ENCODE peak calls at places on chromosome 2, in eight cellular contexts. W is WTC11, S is progenitor cell of endocrine pancreas, N is A549, O is foreskin keratinocyte, A is OCI-LY7, C is HCT116, U is AG10803. Y is an unnamed sample.

GRCh38 chr2:239758325-239758877 is 266.7 kb downstream of the NDUFA10 start:
- DNase-seq in U (no peak), W (no peak), C (no peak), S (no peak), N (peak), A (no peak), O (peak), Y (peak)

GRCh38 chr2:239026711-239027430 is 179.0 kb downstream of the TWIST2 start:
- DNase-seq in C (no peak), U (no peak), A (no peak), W (peak), S (no peak), N (no peak), O (no peak), Y (no peak)

GRCh38 chr2:24559714-24560113 is 68.7 kb downstream of the NCOA1 start:
- DNase-seq in N (no peak), U (peak), W (no peak), S (no peak), A (no peak), O (no peak), C (no peak), Y (no peak)

GRCh38 chr2:128325665-128326181 is 7.1 kb upstream of the HS6ST1 start:
- DNase-seq in O (no peak), N (no peak), S (peak), U (no peak), C (no peak), W (no peak), A (no peak), Y (no peak)

GRCh38 chr2:15494877-15495276 is 66.3 kb downstream of the NBAS start:
- DNase-seq in S (no peak), C (no peak), U (peak), N (no peak), W (no peak), A (no peak), O (no peak), Y (peak)

GRCh38 chr2:100104718-100105677 is 37.4 kb downstream of the AFF3 start:
- DNase-seq in W (peak), N (no peak), C (no peak), O (no peak), A (peak), U (peak), S (peak), Y (no peak)

GRCh38 chr2:13193900-13194299 is 477.2 kb downstream of the TRIB2 start:
- DNase-seq in S (no peak), N (peak), W (no peak), C (no peak), U (peak), A (peak), O (peak), Y (peak)

GRCh38 chr2:112204411-112204810 is 50.4 kb downstream of the ZC3H8 start:
- DNase-seq in A (peak), C (peak), S (no peak), U (peak), W (no peak), N (peak), O (peak), Y (peak)

GRCh38 chr2:101175991-101176390 is 24.8 kb upstream of the TBC1D8 start:
- DNase-seq in S (no peak), O (no peak), C (no peak), W (no peak), A (no peak), U (peak), N (peak), Y (no peak)

GRCh38 chr2:240232961-240233890 is 92.8 kb upstream of the OTOS start:
- DNase-seq in S (peak), U (peak), W (peak), C (peak), O (peak), A (peak), N (peak), Y (peak)

GRCh38 chr2:106177581-106177980 is 16.5 kb downstream of the UXS1 start:
- DNase-seq in N (no peak), C (no peak), A (no peak), S (no peak), O (no peak), W (no peak), U (no peak), Y (no peak)

GRCh38 chr2:130849896-130850787 is 13.4 kb downstream of the ARHGEF4 start:
- DNase-seq in N (no peak), W (no peak), O (no peak), C (no peak), U (no peak), S (no peak), A (no peak), Y (no peak)

GRCh38 chr2:31241625-31242270 is 7.8 kb downstream of the EHD3 start:
- DNase-seq in A (peak), W (no peak), C (no peak), O (no peak), U (no peak), S (no peak), N (no peak), Y (no peak)

GRCh38 chr2:157747280-157747679 is 118.6 kb upstream of the ACVR1C start:
- DNase-seq in A (no peak), U (no peak), W (no peak), S (no peak), O (no peak), N (no peak), C (no peak), Y (no peak)

GRCh38 chr2:157747695-157748370 is 119.2 kb upstream of the ACVR1C start:
- DNase-seq in U (peak), N (no peak), A (no peak), C (no peak), O (peak), W (no peak), S (no peak), Y (no peak)

GRCh38 chr2:157748371-157749132 is 119.9 kb upstream of the ACVR1C start:
- DNase-seq in A (no peak), C (no peak), U (peak), W (no peak), N (no peak), O (no peak), S (no peak), Y (no peak)

GRCh38 chr2:157749684-157750083 is 121.0 kb upstream of the ACVR1C start:
- DNase-seq in S (no peak), W (no peak), A (no peak), U (no peak), C (no peak), N (no peak), O (no peak), Y (no peak)

GRCh38 chr2:157751462-157752058 is 122.9 kb upstream of the ACVR1C start:
- DNase-seq in C (no peak), W (peak), A (peak), N (peak), O (peak), S (no peak), U (peak), Y (peak)
- TF ChIP-seq CTCF in C (peak), W (peak), A (peak), N (no peak), O (peak), S (peak), U (no peak), Y (no peak)

GRCh38 chr2:159136405-159136804 is 150.1 kb downstream of the WDSUB1 start:
- DNase-seq in A (no peak), U (no peak), S (no peak), C (no peak), N (no peak), O (no peak), W (no peak), Y (no peak)

GRCh38 chr2:159134979-159135378 is 151.5 kb downstream of the WDSUB1 start:
- DNase-seq in S (no peak), N (no peak), W (no peak), O (no peak), A (no peak), U (no peak), C (no peak), Y (no peak)

GRCh38 chr2:159131267-159131790 is 155.2 kb downstream of the WDSUB1 start:
- DNase-seq in S (no peak), W (no peak), C (no peak), A (no peak), O (no peak), N (no peak), U (no peak), Y (no peak)

GRCh38 chr2:159131882-159132281 is 154.6 kb downstream of the WDSUB1 start:
- DNase-seq in C (peak), S (no peak), O (peak), A (no peak), U (peak), N (peak), W (no peak), Y (peak)

DNA sequence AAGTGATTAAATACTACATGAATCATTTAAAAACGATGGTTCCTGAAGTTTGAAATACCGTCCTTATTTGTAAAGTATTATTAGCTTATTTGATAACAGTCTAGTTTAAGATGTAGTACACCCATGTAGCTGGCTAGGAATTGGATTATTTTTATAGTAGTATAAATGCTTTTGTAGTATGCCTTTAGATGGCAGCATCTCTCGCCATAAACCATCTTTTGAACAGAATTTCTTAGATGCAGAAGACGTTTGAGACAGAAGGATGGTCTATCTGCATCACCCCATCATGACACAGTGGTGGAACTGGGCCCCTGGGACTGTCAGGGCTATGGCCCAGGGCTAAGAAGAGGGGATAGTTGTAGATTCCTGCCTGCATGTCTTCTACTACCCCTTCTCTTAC is 152.7 kb downstream of the WDSUB1 start:
- DNase-seq in O (no peak), A (no peak), S (no peak), U (peak), C (no peak), W (no peak), N (no peak), Y (no peak)
- TF ChIP-seq CTCF in O (peak), A (peak), S (no peak), U (peak), C (no peak), W (no peak), N (peak), Y (no peak)

GRCh38 chr2:7034313-7034712 is 117.1 kb downstream of the RNF144A start:
- DNase-seq in N (peak), S (no peak), C (no peak), O (no peak), W (peak), A (no peak), U (no peak), Y (no peak)
- TF ChIP-seq CTCF in N (peak), S (no peak), C (peak), O (peak), W (no peak), A (no peak), U (peak), Y (no peak)

GRCh38 chr2:65711863-65712262 is 279.5 kb upstream of the SPRED2 start:
- DNase-seq in S (no peak), C (no peak), U (no peak), O (no peak), N (no peak), W (no peak), A (no peak), Y (no peak)

GRCh38 chr2:65710356-65710755 is 278.0 kb upstream of the SPRED2 start:
- DNase-seq in O (no peak), U (no peak), A (no peak), S (no peak), C (no peak), W (no peak), N (no peak), Y (peak)

GRCh38 chr2:65706376-65706775 is 274.0 kb upstream of the SPRED2 start:
- DNase-seq in S (no peak), U (no peak), A (no peak), C (no peak), W (no peak), O (no peak), N (no peak), Y (no peak)

GRCh38 chr2:65708129-65708528 is 275.7 kb upstream of the SPRED2 start:
- DNase-seq in W (no peak), O (no peak), S (no peak), U (peak), N (no peak), A (no peak), C (no peak), Y (no peak)

DNA sequence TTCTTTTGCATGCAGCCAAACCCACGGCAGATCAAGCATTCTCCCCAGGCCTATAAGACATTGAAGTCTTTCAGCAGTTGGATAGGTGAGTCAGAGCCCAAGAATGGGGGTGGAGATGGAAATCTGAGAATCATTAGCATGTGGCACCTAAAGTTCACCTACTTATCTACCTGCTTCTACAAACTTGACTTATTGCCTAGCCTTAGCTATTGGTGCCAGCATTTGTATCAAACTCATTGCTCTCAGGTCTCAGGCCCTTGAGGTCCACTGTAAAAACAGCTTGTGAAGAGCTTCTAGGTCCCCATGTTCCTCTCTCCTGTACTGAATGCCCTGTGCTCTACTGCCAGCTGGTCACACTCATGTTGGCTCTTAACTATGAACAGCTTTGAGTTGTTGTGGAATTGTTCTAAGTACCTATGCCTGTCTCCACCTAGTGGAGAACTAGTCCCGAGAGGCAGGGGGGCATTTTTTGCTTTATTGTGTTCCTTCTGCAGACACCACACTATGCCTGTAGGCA is 278.4 kb upstream of the SPRED2 start:
- DNase-seq in C (peak), O (peak), A (peak), U (peak), W (no peak), N (peak), S (no peak), Y (peak)
- TF ChIP-seq CTCF in C (peak), O (peak), A (peak), U (peak), W (peak), N (peak), S (peak), Y (peak)

GRCh38 chr2:154370873-154371272 is 327.6 kb upstream of the KCNJ3 start:
- DNase-seq in A (no peak), W (no peak), U (no peak), C (no peak), O (no peak), N (no peak), S (no peak), Y (no peak)

DNA sequence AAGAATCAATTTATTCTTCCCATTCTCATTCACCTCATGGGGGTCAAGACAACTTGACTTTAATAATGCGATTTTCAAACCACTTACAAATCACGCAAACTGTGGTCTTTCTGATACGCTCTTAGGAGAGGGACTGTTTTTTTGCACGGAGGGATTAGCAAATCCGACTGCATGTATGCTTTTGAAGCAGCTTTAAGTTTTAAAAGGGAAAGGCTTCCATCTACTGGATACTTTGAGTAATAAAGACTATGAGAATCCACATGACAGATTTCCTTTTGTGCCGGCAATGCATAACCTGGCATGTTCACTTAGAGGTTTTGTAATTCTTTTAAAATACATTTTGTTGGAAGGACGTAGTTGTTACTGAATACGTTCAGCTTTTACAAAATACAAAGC is 322.9 kb upstream of the KCNJ3 start:
- DNase-seq in S (no peak), C (peak), N (peak), U (peak), W (no peak), O (peak), A (peak), Y (peak)
- TF ChIP-seq CTCF in S (peak), C (peak), N (peak), U (peak), W (peak), O (peak), A (peak), Y (peak)

GRCh38 chr2:19870792-19871191 is 31.0 kb downstream of the TTC32 start:
- DNase-seq in W (no peak), N (no peak), A (no peak), U (no peak), S (no peak), C (no peak), O (no peak), Y (no peak)
- TF ChIP-seq CTCF in W (no peak), N (no peak), A (no peak), U (no peak), S (no peak), C (no peak), O (no peak), Y (no peak)

GRCh38 chr2:119234021-119235019 is 10.7 kb downstream of the STEAP3 start:
- DNase-seq in S (peak), A (peak), U (no peak), N (peak), O (no peak), C (no peak), W (peak), Y (no peak)
- TF ChIP-seq CTCF in S (peak), A (peak), U (peak), N (peak), O (peak), C (peak), W (no peak), Y (peak)

Y was measured in bronchial epithelial cell.